ENCODE peak calls at places on chromosome 13, in seven cellular contexts. G is body of pancreas; D is left cardiac atrium; V is stimulated activated CD8-positive, alpha-beta memory T cell treated with anti-CD3 and anti-CD28 coated beads, Interleukin-15, amount 100 ng/mL, for 24 hours; K is iris pigment epithelial cell; Z is NCI-H82; A is AG04450. H is an unnamed sample.
A peak's percentile ranks its signal among the peaks of the same experiment; 100 is the strongest.

GRCh38 chr13:99860736-99861135 is 110.8 kb downstream of the ZIC5 start:
- DNase-seq in A (no peak), G (no peak), Z (no peak), K (no peak), D (no peak), V (no peak), H (no peak)

GRCh38 chr13:97834255-97834654 is 119.2 kb upstream of the IPO5 start:
- DNase-seq in D (no peak), A (no peak), K (no peak), Z (peak; percentile 52), V (no peak), G (no peak), H (no peak)

GRCh38 chr13:46339035-46339666 is 47.9 kb downstream of the RUBCNL start:
- DNase-seq in V (no peak), A (no peak), D (peak; percentile 39), G (peak; percentile 71), Z (no peak), K (peak; percentile 79), H (no peak)

GRCh38 chr13:78589206-78589605 is 14.1 kb downstream of the POU4F1 start:
- DNase-seq in V (no peak), K (no peak), G (no peak), D (no peak), Z (peak; percentile 15), A (no peak), H (no peak)

GRCh38 chr13:52850396-52851152 is 2.1 kb upstream of the PCDH8 start:
- DNase-seq in D (peak; percentile 80), Z (peak; percentile 84), V (no peak), A (no peak), G (peak; percentile 72), K (peak; percentile 54), H (no peak)

GRCh38 chr13:60134376-60134775 is 29.4 kb downstream of the DIAPH3 start:
- DNase-seq in Z (no peak), A (no peak), K (peak; percentile 30), V (no peak), G (no peak), D (no peak), H (no peak)

GRCh38 chr13:44274838-44275237 is 98.8 kb upstream of the SERP2 start:
- DNase-seq in G (no peak), A (no peak), D (no peak), Z (no peak), K (peak; percentile 45), V (no peak), H (no peak)

GRCh38 chr13:95185851-95186250 is 115.4 kb downstream of the ABCC4 start:
- DNase-seq in Z (no peak), G (peak; percentile 14), K (no peak), A (no peak), V (no peak), D (no peak), H (no peak)

GRCh38 chr13:30908416-30908980 is 2.4 kb downstream of the MEDAG start:
- DNase-seq in D (peak; percentile 67), G (no peak), A (no peak), V (no peak), K (no peak), Z (no peak), H (no peak)

GRCh38 chr13:113135281-113135760 is 12.7 kb downstream of the F10 start:
- DNase-seq in Z (peak; percentile 93), A (no peak), D (no peak), V (no peak), K (no peak), G (no peak), H (no peak)

GRCh38 chr13:109606404-109607028 is 179.9 kb downstream of the IRS2 start:
- DNase-seq in V (no peak), Z (no peak), K (peak; percentile 44), G (no peak), D (no peak), A (no peak), H (no peak)

GRCh38 chr13:70817571-70817970 is 709.3 kb upstream of the KLHL1 start:
- DNase-seq in A (no peak), D (no peak), V (no peak), Z (no peak), G (no peak), K (peak; percentile 48), H (no peak)

GRCh38 chr13:71513414-71514063 is 353.5 kb downstream of the DACH1 start:
- DNase-seq in Z (peak; percentile 98), G (no peak), K (no peak), V (no peak), A (no peak), D (no peak), H (no peak)

GRCh38 chr13:85316501-85316900 is 482.7 kb downstream of the SLITRK6 start:
- DNase-seq in Z (no peak), D (no peak), G (no peak), K (no peak), V (no peak), A (no peak), H (no peak)

GRCh38 chr13:46359731-46360130 is 27.3 kb downstream of the RUBCNL start:
- DNase-seq in D (no peak), Z (no peak), V (no peak), G (no peak), K (peak; percentile 87), A (no peak), H (no peak)

GRCh38 chr13:35953537-35954206 is 177.5 kb downstream of the DCLK1 start:
- DNase-seq in A (peak; percentile 79), D (peak; percentile 70), K (peak; percentile 85), G (peak; percentile 72), Z (peak; percentile 99), V (no peak), H (no peak)

GRCh38 chr13:75749407-75749806 is 113.3 kb downstream of the LMO7 start:
- DNase-seq in K (peak; percentile 36), D (peak; percentile 20), V (no peak), A (no peak), G (no peak), Z (peak; percentile 41), H (no peak)

GRCh38 chr13:113596321-113597200 is 12.0 kb downstream of the TFDP1 start:
- DNase-seq in Z (no peak), D (no peak), A (no peak), V (no peak), G (no peak), K (no peak), H (no peak)

GRCh38 chr13:112997188-112998135 is 28.4 kb downstream of the MCF2L start:
- DNase-seq in A (no peak), V (no peak), Z (no peak), G (no peak), D (no peak), K (no peak), H (no peak)

GRCh38 chr13:50611117-50611781 is 232.2 kb downstream of the DLEU7 start:
- DNase-seq in V (no peak), G (no peak), A (no peak), K (no peak), Z (no peak), D (no peak), H (no peak)

GRCh38 chr13:50676602-50677001 is 166.9 kb downstream of the DLEU7 start:
- DNase-seq in D (no peak), V (no peak), G (peak; percentile 25), A (no peak), K (peak; percentile 84), Z (no peak), H (no peak)

GRCh38 chr13:57666554-57666953 is 35.0 kb downstream of the PCDH17 start:
- DNase-seq in D (no peak), A (no peak), G (no peak), K (no peak), Z (no peak), V (no peak), H (no peak)

GRCh38 chr13:79051472-79051871 is 354.6 kb downstream of the RBM26 start:
- DNase-seq in G (no peak), A (no peak), K (no peak), Z (no peak), D (no peak), V (no peak), H (no peak)

GRCh38 chr13:114151565-114152284 is 19.3 kb upstream of the RASA3 start:
- DNase-seq in K (no peak), D (no peak), V (no peak), G (no peak), Z (no peak), A (no peak), H (no peak)

H was measured in omental fat pad.